ENCODE peak calls at places on chromosomes 16 and 17, in five cellular contexts. Q is lower lobe of right lung, A is nucleus accumbens, T is ovary, B is endothelial cell. H is an unnamed sample.

GRCh38 chr17:22717211-22717610 is 1024.9 kb downstream of the KCNJ18 start:
- DNase-seq in T (no peak), Q (no peak), A (no peak), B (no peak), H (no peak)

GRCh38 chr17:54901230-54901847 is 687 bp downstream of the TOM1L1 start:
- DNase-seq in Q (no peak), T (no peak), A (no peak), B (no peak), H (no peak)

GRCh38 chr16:85615014-85615851 is 2.1 kb downstream of the GSE1 start:
- DNase-seq in A (no peak), B (no peak), T (peak), Q (peak), H (no peak)

GRCh38 chr17:46770818-46771600 is 47.5 kb downstream of the WNT3 start:
- DNase-seq in T (peak), B (peak), A (peak), Q (peak), H (no peak)

GRCh38 chr16:29302976-29303375 is 103.5 kb downstream of the NPIPB11 start:
- DNase-seq in A (no peak), Q (no peak), T (no peak), B (no peak), H (no peak)

GRCh38 chr17:33809748-33810147 is 445.3 kb upstream of the CCL2 start:
- DNase-seq in B (no peak), T (no peak), Q (no peak), A (no peak), H (no peak)

GRCh38 chr16:80144191-80144590 is 396.6 kb upstream of the DYNLRB2 start:
- DNase-seq in Q (no peak), A (no peak), T (no peak), B (no peak), H (peak)

GRCh38 chr17:410674-411401 is 58.2 kb upstream of the RPH3AL start:
- DNase-seq in T (peak), Q (no peak), B (no peak), A (peak), H (no peak)

GRCh38 chr17:50863221-50863843 is 2.8 kb downstream of the TOB1 start:
- DNase-seq in B (peak), A (peak), T (no peak), Q (no peak), H (peak)

GRCh38 chr16:85695196-85696128 is 6.7 kb upstream of the GINS2 start:
- DNase-seq in T (no peak), A (no peak), B (no peak), Q (no peak), H (no peak)